ENCODE peak calls at places on chromosomes 12 and 14, in seven cellular contexts. L is AG10803, X is fibroblast of mammary gland, R is A549, Y is body of pancreas, C is fibroblast of lung, M is fibroblast of villous mesenchyme. J is an unnamed sample.

GRCh38 chr14:94341654-94342333 is 18.7 kb upstream of the SERPINA6 start:
- DNase-seq in C (peak; percentile 74), R (no peak), M (no peak), X (no peak), Y (no peak), L (peak; percentile 70), J (no peak)

GRCh38 chr14:50542941-50543418 is 10.6 kb upstream of the MAP4K5 start:
- DNase-seq in M (peak; percentile 61), Y (peak; percentile 55), L (peak; percentile 65), X (peak; percentile 68), R (peak; percentile 33), C (peak; percentile 51), J (peak; percentile 64)

GRCh38 chr14:91875515-91876286 is 8.4 kb upstream of the TC2N start:
- DNase-seq in Y (peak; percentile 67), L (no peak), C (no peak), X (no peak), R (no peak), M (no peak), J (no peak)

GRCh38 chr12:21528953-21529352 is 2.9 kb downstream of the SPX start:
- DNase-seq in X (no peak), R (no peak), C (peak; percentile 19), L (no peak), M (no peak), Y (peak; percentile 63), J (no peak)

GRCh38 chr12:49230176-49230575 is 34.7 kb upstream of the TUBA1C start:
- DNase-seq in R (no peak), C (no peak), L (no peak), Y (no peak), X (no peak), M (no peak), J (no peak)

GRCh38 chr12:795305-795704 is 42.9 kb downstream of the WNK1 start:
- DNase-seq in C (no peak), M (no peak), X (no peak), L (no peak), Y (no peak), R (no peak), J (no peak)

GRCh38 chr12:120639771-120640721 is at the start of gene CABP1:
- DNase-seq in C (no peak), L (no peak), M (no peak), X (no peak), Y (peak; percentile 39), R (peak; percentile 56), J (no peak)

GRCh38 chr14:34781242-34781641 is 66.8 kb upstream of the CFL2 start:
- DNase-seq in Y (no peak), L (peak; percentile 85), R (no peak), X (peak; percentile 92), C (peak; percentile 81), M (peak; percentile 55), J (no peak)

GRCh38 chr12:25052191-25053020 is 103.5 kb upstream of the BCAT1 start:
- DNase-seq in R (no peak), L (no peak), C (no peak), M (no peak), X (no peak), Y (peak; percentile 21), J (no peak)

GRCh38 chr12:13686243-13686642 is 295.2 kb downstream of the GRIN2B start:
- DNase-seq in Y (no peak), C (no peak), R (no peak), X (no peak), M (no peak), L (no peak), J (no peak)

GRCh38 chr12:88113871-88114270 is 28.0 kb downstream of the CEP290 start:
- DNase-seq in M (peak; percentile 40), R (no peak), X (peak; percentile 19), Y (no peak), C (peak; percentile 53), L (peak; percentile 15), J (no peak)

DNA sequence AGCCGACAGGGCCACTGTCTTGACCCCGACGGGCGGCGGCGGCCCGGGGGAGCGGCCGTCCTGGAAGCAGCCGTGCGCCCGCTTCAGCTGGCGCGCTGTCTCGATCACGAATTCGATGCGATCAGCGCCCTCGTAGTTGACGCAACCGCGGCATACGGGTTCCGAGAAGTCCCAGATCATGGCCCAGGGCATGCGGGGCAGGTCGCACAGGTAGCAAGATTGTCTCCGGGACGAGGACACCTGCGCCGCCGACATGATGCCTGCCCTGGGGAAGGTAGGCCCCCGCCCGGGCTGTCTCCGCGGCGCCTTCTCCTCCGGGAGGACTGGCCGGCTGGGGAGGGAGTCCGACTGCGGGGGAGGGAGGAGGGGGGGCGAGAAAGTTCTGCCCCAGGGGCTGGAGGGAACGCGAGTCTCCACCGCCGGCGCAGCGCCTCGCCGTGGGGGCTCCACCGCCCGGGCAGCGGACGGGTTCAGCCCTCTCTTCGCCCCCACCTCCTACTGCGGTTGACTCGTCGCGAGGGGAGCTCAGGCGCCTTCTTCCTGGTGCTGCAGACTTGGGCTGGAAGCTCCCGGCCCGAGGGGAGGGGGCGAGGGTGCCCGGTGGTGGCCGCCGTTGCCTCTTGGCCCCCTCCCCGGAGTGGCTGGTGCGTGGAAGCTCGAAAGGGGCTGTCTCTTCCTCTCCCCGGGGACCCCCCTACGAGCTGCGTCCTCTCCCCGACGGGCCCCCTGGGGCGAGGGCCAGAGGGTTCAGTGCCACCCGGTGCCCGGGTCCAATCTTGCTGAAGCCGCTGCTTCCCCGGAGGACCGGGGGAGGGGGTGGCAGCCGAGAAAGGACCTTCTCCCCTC is 747 bp downstream of the IRF2BPL start:
- DNase-seq in X (no peak), M (peak; percentile 75), R (peak; percentile 65), Y (peak; percentile 73), L (peak; percentile 75), C (peak; percentile 82), J (no peak)
- H3K4me3 ChIP-seq in X (peak overlapping the region; percentile 58), M (peak overlapping the region; percentile 88), R (peak overlapping the region; percentile 78), Y (peak overlapping the region; percentile 14), L (peak overlapping the region; percentile 89), C (peak overlapping the region; percentile 72), J (peak overlapping the region; percentile 58)

GRCh38 chr12:71441350-71441748 is 1.8 kb downstream of the LGR5 start:
- DNase-seq in L (no peak), M (no peak), R (no peak), X (no peak), C (no peak), Y (no peak), J (no peak)
- H3K4me3 ChIP-seq in L (no peak overlapping the region), M (no peak overlapping the region), R (no peak overlapping the region), X (no peak overlapping the region), C (no peak overlapping the region), Y (no peak overlapping the region), J (no peak overlapping the region)

GRCh38 chr14:54651649-54652048 is 84.7 kb downstream of the SAMD4A start:
- DNase-seq in Y (no peak), M (no peak), L (peak; percentile 20), C (peak; percentile 44), R (no peak), X (no peak), J (no peak)
- H3K4me3 ChIP-seq in Y (no peak overlapping the region), M (no peak overlapping the region), L (no peak overlapping the region), C (no peak overlapping the region), R (peak overlapping the region; percentile 17), X (no peak overlapping the region), J (no peak overlapping the region)

DNA sequence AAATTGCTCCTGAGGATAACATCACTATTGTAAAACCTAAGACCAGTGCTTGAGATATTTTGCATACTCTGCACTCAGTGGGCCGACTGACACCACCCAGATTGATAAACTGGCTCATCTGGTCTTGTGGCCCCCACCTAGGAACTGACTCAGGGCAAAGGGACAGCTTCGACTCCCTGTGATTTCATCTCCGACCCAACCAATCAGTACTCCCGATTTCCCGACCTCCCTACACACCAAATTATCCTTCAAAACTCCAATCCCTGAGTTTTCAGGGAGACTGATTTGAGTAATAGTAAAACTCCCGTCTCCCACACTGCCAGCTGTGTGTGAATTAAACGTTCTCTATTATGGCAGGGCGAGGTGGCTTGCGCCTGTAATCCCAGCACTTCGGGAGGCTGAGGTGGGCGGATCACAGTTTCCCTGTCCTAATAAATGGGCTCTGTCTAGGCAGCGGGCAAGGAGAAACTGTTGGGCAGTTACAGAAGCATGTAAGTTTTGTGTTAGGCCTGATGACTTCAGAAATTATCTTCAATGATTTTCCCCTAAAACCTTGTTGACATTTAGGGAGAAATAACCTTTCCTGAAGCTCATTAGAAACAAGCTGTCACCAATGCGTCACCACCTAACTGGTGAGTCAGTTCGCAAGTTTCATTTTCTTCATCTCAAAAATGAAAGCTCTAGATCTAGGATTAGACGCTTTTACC is 5.3 kb upstream of the UBC start:
- DNase-seq in Y (no peak), M (peak; percentile 68), L (peak; percentile 34), R (no peak), X (peak; percentile 76), C (peak; percentile 71), J (no peak)
- H3K4me3 ChIP-seq in Y (no peak overlapping the region), M (peak overlapping the region; percentile 27), L (no peak overlapping the region), R (peak overlapping the region; percentile 39), X (peak overlapping the region; percentile 28), C (no peak overlapping the region), J (no peak overlapping the region)

DNA sequence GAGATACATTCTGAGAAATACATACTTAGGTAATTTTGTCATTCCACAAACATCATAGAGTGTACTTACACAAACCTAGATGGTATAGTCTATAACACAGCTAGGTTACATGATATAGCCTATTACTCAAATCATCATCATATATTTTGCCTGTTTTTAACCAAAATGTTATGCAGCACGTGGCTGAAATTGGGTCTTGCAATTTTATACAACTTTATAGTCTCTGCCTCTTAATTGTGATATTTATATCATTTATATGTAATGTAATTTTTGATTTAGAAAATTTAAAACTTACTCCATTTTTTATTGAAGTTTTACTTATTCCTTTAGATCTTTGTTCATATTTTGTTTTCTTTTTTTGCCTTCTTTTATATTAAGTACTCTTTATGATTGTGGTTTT is 350.7 kb upstream of the DCN start:
- DNase-seq in X (no peak), C (no peak), M (no peak), Y (no peak), L (no peak), R (no peak), J (no peak)
- H3K4me3 ChIP-seq in X (no peak overlapping the region), C (no peak overlapping the region), M (no peak overlapping the region), Y (no peak overlapping the region), L (no peak overlapping the region), R (no peak overlapping the region), J (no peak overlapping the region)

GRCh38 chr12:119204716-119205285 is 26.1 kb downstream of the HSPB8 start:
- DNase-seq in L (no peak), Y (no peak), C (no peak), R (no peak), X (no peak), M (no peak), J (no peak)

GRCh38 chr12:119202121-119202527 is 23.4 kb downstream of the HSPB8 start:
- DNase-seq in Y (no peak), X (no peak), M (no peak), L (no peak), R (no peak), C (no peak), J (no peak)

GRCh38 chr12:119204137-119204536 is 25.4 kb downstream of the HSPB8 start:
- DNase-seq in X (no peak), R (no peak), M (no peak), L (no peak), Y (no peak), C (no peak), J (no peak)

GRCh38 chr12:119200601-119201000 is 21.9 kb downstream of the HSPB8 start:
- DNase-seq in R (no peak), Y (no peak), X (no peak), L (no peak), C (no peak), M (no peak), J (no peak)

DNA sequence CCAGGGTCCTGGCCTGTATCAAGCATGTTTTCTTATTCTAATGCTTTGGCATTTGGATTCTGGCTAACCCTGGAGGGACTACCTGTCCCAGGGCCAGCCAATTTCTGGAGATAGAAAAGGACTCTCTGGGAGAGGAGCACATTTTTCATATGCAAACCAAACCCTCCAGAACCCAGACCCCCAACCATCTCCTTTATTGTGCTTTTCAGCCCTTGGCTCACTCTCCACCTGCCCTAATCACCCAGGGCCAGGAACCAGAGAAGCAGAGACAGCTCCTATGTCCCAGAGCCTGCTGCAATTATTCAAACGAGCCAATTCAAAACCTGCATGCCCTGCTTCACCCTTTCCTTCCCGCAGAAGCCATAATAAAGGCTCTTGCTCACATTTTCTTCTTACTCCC is 23.8 kb downstream of the HSPB8 start:
- DNase-seq in Y (no peak), R (no peak), C (no peak), X (no peak), L (no peak), M (no peak), J (no peak)
- H3K4me3 ChIP-seq in Y (no peak overlapping the region), R (no peak overlapping the region), C (no peak overlapping the region), X (no peak overlapping the region), L (no peak overlapping the region), M (no peak overlapping the region), J (no peak overlapping the region)

J was measured in LNCaP clone FGC.